ENCODE peak calls at places on chromosome 2, in four cellular contexts. Z is right lobe of liver, B is mammary epithelial cell, C is ovary. R is an unnamed sample.

GRCh38 chr2:28009732-28010131 is 119.2 kb downstream of the BABAM2 start:
- DNase-seq in Z (no peak), B (no peak), C (no peak), R (no peak)

GRCh38 chr2:227406177-227407031 is 18.7 kb upstream of the SCYGR1 start:
- DNase-seq in Z (peak; percentile 77), B (peak; percentile 95), C (peak; percentile 63), R (peak; percentile 98)

GRCh38 chr2:133666621-133667020 is 98.4 kb upstream of the NCKAP5 start:
- DNase-seq in Z (no peak), B (no peak), C (no peak), R (no peak)

GRCh38 chr2:176768185-176768584 is 444.4 kb upstream of the HNRNPA3 start:
- DNase-seq in Z (no peak), B (no peak), C (no peak), R (no peak)

GRCh38 chr2:26735096-26735495 is 29.0 kb upstream of the SLC35F6 start:
- DNase-seq in Z (no peak), B (peak; percentile 75), C (no peak), R (peak; percentile 96)

GRCh38 chr2:69945447-69945846 is 16.0 kb downstream of the ASPRV1 start:
- DNase-seq in Z (no peak), B (peak; percentile 90), C (no peak), R (no peak)

GRCh38 chr2:219249203-219249980 is 3.7 kb upstream of the TUBA4B start:
- DNase-seq in Z (peak; percentile 91), B (peak; percentile 92), C (peak; percentile 73), R (peak; percentile 84)

GRCh38 chr2:204357175-204357695 is 188.0 kb upstream of the PARD3B start:
- DNase-seq in Z (no peak), B (no peak), C (no peak), R (no peak)

GRCh38 chr2:9558948-9559381 is 3.3 kb upstream of the ADAM17 start:
- DNase-seq in Z (no peak), B (peak; percentile 99), C (peak; percentile 40), R (peak; percentile 89)

GRCh38 chr2:173545364-173545734 is 190.7 kb downstream of the CDCA7 start:
- DNase-seq in Z (no peak), B (no peak), C (no peak), R (no peak)

GRCh38 chr2:26279886-26280285 is 35.1 kb downstream of the HADHB start:
- DNase-seq in Z (no peak), B (no peak), C (no peak), R (no peak)

GRCh38 chr2:236871500-236872001 is 214.1 kb upstream of the COPS8 start:
- DNase-seq in Z (peak; percentile 54), B (peak; percentile 92), C (no peak), R (peak; percentile 100)

GRCh38 chr2:221478106-221478863 is 93.8 kb downstream of the EPHA4 start:
- DNase-seq in Z (no peak), B (no peak), C (no peak), R (no peak)

GRCh38 chr2:198490748-198491147 is 686.4 kb downstream of the PLCL1 start:
- DNase-seq in Z (no peak), B (no peak), C (no peak), R (no peak)

GRCh38 chr2:187338679-187339121 is 109.4 kb downstream of the CALCRL start:
- DNase-seq in Z (no peak), B (no peak), C (no peak), R (no peak)

GRCh38 chr2:8680931-8681760 is 710 bp upstream of the ID2 start:
- DNase-seq in Z (peak; percentile 84), B (peak; percentile 43), C (peak; percentile 52), R (peak; percentile 85)

GRCh38 chr2:26702025-26702424 is 9.5 kb downstream of the KCNK3 start:
- DNase-seq in Z (no peak), B (no peak), C (no peak), R (peak; percentile 50)

GRCh38 chr2:46858697-46859080 is 56.9 kb downstream of the MCFD2 start:
- DNase-seq in Z (no peak), B (peak; percentile 46), C (no peak), R (peak; percentile 93)

GRCh38 chr2:151713291-151713903 is 20.9 kb downstream of the NEB start:
- DNase-seq in Z (no peak), B (no peak), C (no peak), R (no peak)

GRCh38 chr2:104853926-104854506 is at the start of gene POU3F3:
- DNase-seq in Z (no peak), B (no peak), C (peak; percentile 83), R (peak; percentile 14)

GRCh38 chr2:82342351-82342750 is 2037.8 kb upstream of the LRRTM1 start:
- DNase-seq in Z (no peak), B (no peak), C (no peak), R (no peak)

GRCh38 chr2:182015334-182016109 is 29.9 kb downstream of the PPP1R1C start:
- DNase-seq in Z (no peak), B (peak; percentile 29), C (no peak), R (no peak)

GRCh38 chr2:182018218-182018617 is 32.6 kb downstream of the PPP1R1C start:
- DNase-seq in Z (no peak), B (peak; percentile 4), C (no peak), R (peak; percentile 45)

GRCh38 chr2:182014284-182014683 is 28.6 kb downstream of the PPP1R1C start:
- DNase-seq in Z (no peak), B (no peak), C (no peak), R (no peak)
- TF ChIP-seq CTCF in Z (no peak), B (no peak), C (no peak), R (no peak)

DNA sequence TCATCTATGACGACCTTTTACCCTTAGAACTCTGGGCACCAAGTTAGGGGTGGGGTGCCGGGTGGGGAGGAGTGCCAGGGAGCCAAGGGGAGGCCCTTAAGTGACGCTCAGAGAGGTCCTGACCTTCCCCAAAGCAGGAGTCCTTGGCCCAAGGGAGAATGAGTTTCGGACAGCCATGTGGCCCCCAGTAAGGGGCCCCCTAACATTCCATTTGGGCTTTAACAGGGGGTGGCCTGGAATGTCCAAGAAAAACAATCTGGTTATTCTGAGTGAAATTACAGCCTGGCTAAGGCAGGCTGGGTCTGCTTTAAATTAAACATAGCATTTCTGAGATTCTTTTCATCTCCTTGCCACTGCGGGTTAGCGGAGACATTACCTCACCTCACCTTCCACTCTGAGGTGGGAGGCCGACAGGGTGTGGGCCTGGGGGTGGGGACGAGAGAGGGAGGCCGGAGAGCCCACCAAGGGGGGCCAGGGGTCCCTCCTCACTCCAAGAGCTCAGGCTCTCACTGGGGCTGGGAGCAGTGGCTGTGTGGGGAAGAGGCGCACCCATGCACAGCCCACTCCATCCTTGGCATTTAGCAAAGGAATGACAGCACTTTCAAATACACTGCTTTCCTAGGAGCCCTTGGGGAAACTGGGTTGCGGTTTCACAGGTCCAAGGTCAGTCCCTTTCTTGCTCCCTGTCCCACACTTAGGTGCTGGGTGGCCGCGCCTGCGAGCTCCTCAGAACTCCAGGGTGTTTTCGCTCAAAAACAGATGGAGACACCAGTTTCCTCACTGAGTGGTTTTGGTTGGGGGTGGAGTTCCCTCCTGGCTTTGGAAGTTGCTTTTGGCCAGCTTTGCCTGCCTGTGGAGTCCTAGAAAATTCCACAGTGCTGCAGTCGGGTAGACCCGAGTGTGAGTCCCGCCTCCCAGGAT is 107.4 kb downstream of the POLR1A start:
- DNase-seq in Z (peak; percentile 43), B (no peak), C (peak; percentile 69), R (peak; percentile 84)
- H3K4me3 ChIP-seq in Z (no peak overlapping the region), B (no peak overlapping the region), C (no peak overlapping the region), R (peak overlapping the region; percentile 4)

GRCh38 chr2:130767408-130767775 is 12.1 kb downstream of the AMER3 start:
- DNase-seq in Z (no peak), B (no peak), C (no peak), R (no peak)
- TF ChIP-seq CTCF in Z (no peak), B (no peak), C (no peak), R (no peak)

DNA sequence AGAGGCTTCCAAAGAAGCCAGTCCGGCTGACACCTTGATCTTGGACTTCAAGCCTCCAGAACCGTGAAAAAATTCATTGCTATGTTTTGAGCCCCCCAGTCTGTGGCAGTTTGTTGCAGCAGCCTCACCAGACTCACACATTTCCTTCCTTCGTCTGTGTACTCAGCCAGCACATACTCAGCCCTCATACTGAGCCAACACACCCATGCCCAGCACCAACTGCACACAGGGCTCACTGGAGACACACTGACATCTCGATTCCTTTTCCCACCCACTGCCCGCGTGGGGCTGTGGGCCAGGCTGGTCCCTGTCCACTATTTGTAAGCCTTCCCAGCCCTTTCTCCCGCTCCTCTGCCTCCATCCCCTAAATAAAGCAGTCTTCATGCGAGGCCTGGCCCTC is 24.1 kb upstream of the NMUR1 start:
- DNase-seq in Z (no peak), B (no peak), C (no peak), R (no peak)
- H3K4me3 ChIP-seq in Z (no peak overlapping the region), B (no peak overlapping the region), C (peak overlapping the region; percentile 24), R (peak overlapping the region; percentile 25)

GRCh38 chr2:150485871-150486538 is 1.5 kb downstream of the RND3 start:
- DNase-seq in Z (peak; percentile 71), B (peak; percentile 85), C (peak; percentile 31), R (peak; percentile 76)

GRCh38 chr2:150486539-150487484 is 655 bp downstream of the RND3 start:
- DNase-seq in Z (peak; percentile 51), B (no peak), C (peak; percentile 17), R (peak; percentile 54)

GRCh38 chr2:150484006-150484405 is 3.5 kb downstream of the RND3 start:
- DNase-seq in Z (no peak), B (peak; percentile 67), C (no peak), R (peak; percentile 26)

GRCh38 chr2:150484461-150484931 is 3.0 kb downstream of the RND3 start:
- DNase-seq in Z (no peak), B (peak; percentile 51), C (no peak), R (peak; percentile 61)

DNA sequence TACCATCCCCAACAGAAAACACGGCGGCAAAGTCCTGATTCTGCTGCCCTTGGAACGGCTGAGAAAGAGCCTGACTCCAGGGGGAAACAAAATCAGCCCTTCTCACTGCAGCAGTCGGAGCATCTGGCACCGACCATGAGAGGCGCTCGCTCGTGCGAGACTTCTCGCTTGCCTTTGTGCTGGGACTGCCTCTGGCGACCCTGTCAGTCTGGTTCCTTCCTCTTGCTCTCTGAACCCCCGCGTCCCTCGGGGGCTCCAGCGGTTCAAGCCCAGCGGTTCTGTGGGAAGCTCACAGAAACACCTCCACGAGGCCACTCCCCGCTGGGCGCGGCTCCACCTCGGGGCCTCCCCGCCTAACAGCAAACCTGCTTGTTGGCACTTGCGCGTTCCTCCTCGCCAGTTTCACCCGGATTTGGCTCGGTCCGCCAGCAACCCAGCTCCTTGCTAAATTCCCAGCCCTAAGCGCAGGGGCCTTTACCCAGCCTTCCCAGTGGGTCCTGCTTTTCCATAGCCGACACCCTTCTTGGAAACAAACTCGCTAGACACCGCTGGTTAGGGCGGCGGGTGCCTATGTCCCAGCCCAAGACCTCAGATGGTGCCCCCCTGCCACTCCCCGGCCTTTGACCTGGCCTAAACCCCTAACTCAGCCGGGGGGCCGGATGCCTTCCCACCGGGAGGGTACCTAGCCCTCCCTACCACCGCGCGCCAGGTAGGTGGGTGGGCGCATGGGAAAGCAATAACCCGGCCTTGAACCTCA is 2.2 kb downstream of the RND3 start:
- DNase-seq in Z (peak; percentile 92), B (peak; percentile 89), C (peak; percentile 33), R (peak; percentile 67)
- TF ChIP-seq CTCF in Z (no peak), B (no peak), C (no peak), R (peak; percentile 15)

GRCh38 chr2:128315829-128316776 is 2.6 kb downstream of the HS6ST1 start:
- DNase-seq in Z (peak; percentile 46), B (no peak), C (no peak), R (peak; percentile 45)

GRCh38 chr2:128314026-128314347 is 4.7 kb downstream of the HS6ST1 start:
- DNase-seq in Z (no peak), B (no peak), C (no peak), R (no peak)

GRCh38 chr2:128315122-128315828 is 3.4 kb downstream of the HS6ST1 start:
- DNase-seq in Z (peak; percentile 38), B (no peak), C (no peak), R (no peak)

GRCh38 chr2:128313076-128313836 is 5.4 kb downstream of the HS6ST1 start:
- DNase-seq in Z (no peak), B (peak; percentile 45), C (no peak), R (peak; percentile 53)

GRCh38 chr2:128314348-128315121 is 4.1 kb downstream of the HS6ST1 start:
- DNase-seq in Z (peak; percentile 79), B (no peak), C (no peak), R (no peak)
- H3K4me3 ChIP-seq in Z (no peak overlapping the region), B (no peak overlapping the region), C (no peak overlapping the region), R (no peak overlapping the region)

R was measured in fibroblast of villous mesenchyme.